ENCODE peak calls at places on chromosomes 2 and 18, in six cellular contexts. C is neuronal stem cell, Y is mesenchymal stem cell, X is H9, T is mesendoderm, P is H1. E is an unnamed sample.

GRCh38 chr2:133733856-133734255 is 165.6 kb upstream of the NCKAP5 start:
- DNase-seq in C (no peak), Y (peak; percentile 48), X (no peak), T (peak; percentile 42), P (no peak), E (peak; percentile 85)

GRCh38 chr2:195818521-195818920 is 161.5 kb downstream of the SLC39A10 start:
- DNase-seq in C (no peak), Y (peak; percentile 48), X (no peak), T (no peak), P (no peak), E (peak; percentile 90)

GRCh38 chr2:5453648-5454390 is 238.4 kb upstream of the SOX11 start:
- DNase-seq in C (no peak), Y (peak; percentile 67), X (no peak), T (peak; percentile 50), P (no peak), E (peak; percentile 31)

GRCh38 chr18:6521804-6522418 is 107.2 kb upstream of the L3MBTL4 start:
- DNase-seq in C (no peak), Y (peak; percentile 38), X (peak; percentile 73), T (peak; percentile 82), P (peak; percentile 85), E (peak; percentile 47)

GRCh38 chr2:18047896-18048657 is 169.6 kb downstream of the KCNS3 start:
- DNase-seq in C (no peak), Y (peak; percentile 11), X (no peak), T (no peak), P (no peak), E (peak; percentile 44)

GRCh38 chr2:207782238-207783030 is 12.7 kb upstream of the FZD5 start:
- DNase-seq in C (no peak), Y (no peak), X (no peak), T (no peak), P (no peak), E (no peak)

GRCh38 chr2:191150451-191151314 is at the start of gene STAT4:
- DNase-seq in C (no peak), Y (peak; percentile 81), X (peak; percentile 89), T (peak; percentile 87), P (peak; percentile 70), E (peak; percentile 47)

GRCh38 chr2:210795506-210795905 is 239.1 kb downstream of the CPS1 start:
- DNase-seq in C (peak; percentile 8), Y (no peak), X (no peak), T (no peak), P (no peak), E (no peak)

GRCh38 chr2:240460243-240460630 is 24.8 kb downstream of the GPC1 start:
- DNase-seq in C (no peak), Y (no peak), X (no peak), T (no peak), P (no peak), E (no peak)

GRCh38 chr2:23213196-23213595 is 171.8 kb upstream of the KLHL29 start:
- DNase-seq in C (no peak), Y (no peak), X (no peak), T (no peak), P (no peak), E (no peak)

GRCh38 chr2:69083126-69083733 is 70.3 kb downstream of the ANTXR1 start:
- DNase-seq in C (no peak), Y (peak; percentile 78), X (no peak), T (peak; percentile 26), P (no peak), E (peak; percentile 45)

GRCh38 chr18:80109676-80110078 is 615 bp downstream of the ADNP2 start:
- DNase-seq in C (peak; percentile 43), Y (peak; percentile 68), X (peak; percentile 67), T (peak; percentile 76), P (peak; percentile 71), E (peak; percentile 31)

GRCh38 chr2:116754371-116755101 is 1060.0 kb upstream of the DDX18 start:
- DNase-seq in C (peak; percentile 52), Y (no peak), X (peak; percentile 76), T (peak; percentile 25), P (peak; percentile 63), E (no peak)

GRCh38 chr18:80148316-80149199 is 39.5 kb downstream of the ADNP2 start:
- DNase-seq in C (no peak), Y (no peak), X (no peak), T (no peak), P (no peak), E (no peak)

GRCh38 chr2:27162151-27163121 is 13.6 kb downstream of the TCF23 start:
- DNase-seq in C (no peak), Y (peak; percentile 19), X (no peak), T (no peak), P (no peak), E (peak; percentile 62)

GRCh38 chr18:48027401-48027931 is 97.0 kb upstream of the SMAD2 start:
- DNase-seq in C (no peak), Y (peak; percentile 4), X (no peak), T (peak; percentile 51), P (no peak), E (no peak)

GRCh38 chr2:145800201-145801091 is 1280.5 kb upstream of the ZEB2 start:
- DNase-seq in C (no peak), Y (no peak), X (no peak), T (no peak), P (no peak), E (no peak)

GRCh38 chr2:237563816-237564215 is 2.6 kb upstream of the PRLH start:
- DNase-seq in C (no peak), Y (peak; percentile 51), X (peak; percentile 68), T (peak; percentile 64), P (peak; percentile 82), E (peak; percentile 23)

GRCh38 chr2:26940001-26940400 is 30.4 kb upstream of the MAPRE3 start:
- DNase-seq in C (no peak), Y (no peak), X (no peak), T (no peak), P (no peak), E (no peak)

GRCh38 chr2:66805136-66805535 is 370.2 kb downstream of the MEIS1 start:
- DNase-seq in C (peak; percentile 26), Y (peak; percentile 34), X (no peak), T (peak; percentile 21), P (no peak), E (peak; percentile 31)

GRCh38 chr2:223944166-223944703 is 900 bp downstream of the WDFY1 start:
- DNase-seq in C (peak; percentile 42), Y (peak; percentile 54), X (peak; percentile 64), T (peak; percentile 67), P (peak; percentile 82), E (no peak)

GRCh38 chr2:60560734-60561649 is 7.5 kb upstream of the BCL11A start:
- DNase-seq in C (no peak), Y (peak; percentile 40), X (no peak), T (peak; percentile 64), P (no peak), E (no peak)

GRCh38 chr2:120626566-120626965 is 109.1 kb upstream of the GLI2 start:
- DNase-seq in C (no peak), Y (no peak), X (peak; percentile 8), T (no peak), P (no peak), E (no peak)

GRCh38 chr2:105570326-105570725 is 171.5 kb upstream of the FHL2 start:
- DNase-seq in C (no peak), Y (no peak), X (no peak), T (no peak), P (no peak), E (no peak)

GRCh38 chr2:204051999-204052558 is 115.5 kb downstream of the ICOS start:
- DNase-seq in C (no peak), Y (no peak), X (no peak), T (no peak), P (no peak), E (no peak)

GRCh38 chr18:22542400-22542835 is 124.7 kb upstream of the CTAGE1 start:
- DNase-seq in C (no peak), Y (peak; percentile 65), X (no peak), T (no peak), P (no peak), E (peak; percentile 68)

GRCh38 chr2:46722142-46722541 is 193.5 kb downstream of the MCFD2 start:
- DNase-seq in C (no peak), Y (no peak), X (no peak), T (no peak), P (no peak), E (no peak)

GRCh38 chr2:70790079-70790963 is at the start of gene FIGLA:
- DNase-seq in C (peak; percentile 36), Y (no peak), X (peak; percentile 76), T (peak; percentile 45), P (peak; percentile 81), E (no peak)

GRCh38 chr2:199989822-199990221 is 34.4 kb downstream of the MAIP1 start:
- DNase-seq in C (no peak), Y (peak; percentile 33), X (no peak), T (no peak), P (no peak), E (peak; percentile 48)
- H2BK15ac ChIP-seq in C (no peak overlapping the region), Y (no peak overlapping the region), X (no peak overlapping the region), T (peak overlapping the region; percentile 2), P (no peak overlapping the region), E (no peak overlapping the region)

GRCh38 chr2:12863937-12864336 is 147.2 kb downstream of the TRIB2 start:
- DNase-seq in C (no peak), Y (no peak), X (no peak), T (no peak), P (no peak), E (no peak)
- H2BK15ac ChIP-seq in C (no peak overlapping the region), Y (no peak overlapping the region), X (no peak overlapping the region), T (no peak overlapping the region), P (no peak overlapping the region), E (peak overlapping the region; percentile 31)

GRCh38 chr18:69357590-69357989 is 43.1 kb upstream of the DOK6 start:
- DNase-seq in C (no peak), Y (no peak), X (no peak), T (no peak), P (no peak), E (no peak)
- H2BK15ac ChIP-seq in C (no peak overlapping the region), Y (no peak overlapping the region), X (no peak overlapping the region), T (no peak overlapping the region), P (no peak overlapping the region), E (no peak overlapping the region)

GRCh38 chr2:160379399-160379798 is 114.2 kb downstream of the RBMS1 start:
- DNase-seq in C (no peak), Y (peak; percentile 88), X (no peak), T (no peak), P (no peak), E (peak; percentile 96)
- H2BK15ac ChIP-seq in C (no peak overlapping the region), Y (no peak overlapping the region), X (no peak overlapping the region), T (no peak overlapping the region), P (no peak overlapping the region), E (no peak overlapping the region)

GRCh38 chr2:241822264-241822623 is 13.3 kb downstream of the NEU4 start:
- DNase-seq in C (no peak), Y (no peak), X (no peak), T (no peak), P (no peak), E (no peak)

GRCh38 chr2:241833101-241833937 is 24.3 kb downstream of the NEU4 start:
- DNase-seq in C (no peak), Y (no peak), X (no peak), T (peak; percentile 29), P (no peak), E (peak; percentile 55)

GRCh38 chr2:241821460-241822263 is 12.7 kb downstream of the NEU4 start:
- DNase-seq in C (no peak), Y (no peak), X (peak; percentile 23), T (no peak), P (no peak), E (no peak)

GRCh38 chr2:241827394-241827793 is 18.4 kb downstream of the NEU4 start:
- DNase-seq in C (no peak), Y (no peak), X (no peak), T (no peak), P (no peak), E (no peak)
- H2BK15ac ChIP-seq in C (no peak overlapping the region), Y (no peak overlapping the region), X (no peak overlapping the region), T (no peak overlapping the region), P (no peak overlapping the region), E (no peak overlapping the region)